ENCODE peak calls at places on chromosomes 3 and 15, in seven cellular contexts. One of them, this sample, is unnamed.

GRCh38 chr3:435969-436492 is 239.5 kb downstream of the CHL1 start:
- DNase-seq in H9: no peak
- DNase-seq in heart right ventricle: no peak
- DNase-seq in tibial nerve: no peak
- DNase-seq in heart left ventricle: no peak
- DNase-seq in ovary: no peak
- DNase-seq in A549: no peak
- DNase-seq in this sample: no peak

GRCh38 chr3:72157782-72158638 is 373.1 kb upstream of the PROK2 start:
- DNase-seq in H9: no peak
- DNase-seq in heart right ventricle: no peak
- DNase-seq in tibial nerve: no peak
- DNase-seq in heart left ventricle: no peak
- DNase-seq in ovary: no peak
- DNase-seq in A549: no peak
- DNase-seq in this sample: no peak

GRCh38 chr3:108106031-108106430 is 15.2 kb upstream of the CD47 start:
- DNase-seq in H9: no peak
- DNase-seq in heart right ventricle: no peak
- DNase-seq in tibial nerve: no peak
- DNase-seq in heart left ventricle: no peak
- DNase-seq in ovary: no peak
- DNase-seq in A549: no peak
- DNase-seq in this sample: no peak

GRCh38 chr3:171825222-171825828 is 15.0 kb upstream of the PLD1 start:
- DNase-seq in H9: no peak
- DNase-seq in heart right ventricle: no peak
- DNase-seq in tibial nerve: no peak
- DNase-seq in heart left ventricle: no peak
- DNase-seq in ovary: no peak
- DNase-seq in A549: peak; percentile 60
- DNase-seq in this sample: no peak

GRCh38 chr3:52431459-52432223 is 13.3 kb downstream of the SEMA3G start:
- DNase-seq in H9: no peak
- DNase-seq in heart right ventricle: no peak
- DNase-seq in tibial nerve: no peak
- DNase-seq in heart left ventricle: no peak
- DNase-seq in ovary: no peak
- DNase-seq in A549: no peak
- DNase-seq in this sample: no peak

GRCh38 chr3:61035573-61035972 is 215.7 kb downstream of the FHIT start:
- DNase-seq in H9: no peak
- DNase-seq in heart right ventricle: no peak
- DNase-seq in tibial nerve: no peak
- DNase-seq in heart left ventricle: no peak
- DNase-seq in ovary: no peak
- DNase-seq in A549: no peak
- DNase-seq in this sample: no peak

GRCh38 chr15:70480196-70480856 is 283.0 kb downstream of the UACA start:
- DNase-seq in H9: no peak
- DNase-seq in heart right ventricle: no peak
- DNase-seq in tibial nerve: no peak
- DNase-seq in heart left ventricle: no peak
- DNase-seq in ovary: no peak
- DNase-seq in A549: no peak
- DNase-seq in this sample: no peak

GRCh38 chr3:8571256-8571655 is 69.6 kb downstream of the LMCD1 start:
- DNase-seq in H9: no peak
- DNase-seq in heart right ventricle: no peak
- DNase-seq in tibial nerve: no peak
- DNase-seq in heart left ventricle: no peak
- DNase-seq in ovary: no peak
- DNase-seq in A549: no peak
- DNase-seq in this sample: no peak

GRCh38 chr3:175046666-175047065 is 187.5 kb downstream of the NAALADL2 start:
- DNase-seq in H9: no peak
- DNase-seq in heart right ventricle: no peak
- DNase-seq in tibial nerve: no peak
- DNase-seq in heart left ventricle: no peak
- DNase-seq in ovary: no peak
- DNase-seq in A549: no peak
- DNase-seq in this sample: no peak

DNA sequence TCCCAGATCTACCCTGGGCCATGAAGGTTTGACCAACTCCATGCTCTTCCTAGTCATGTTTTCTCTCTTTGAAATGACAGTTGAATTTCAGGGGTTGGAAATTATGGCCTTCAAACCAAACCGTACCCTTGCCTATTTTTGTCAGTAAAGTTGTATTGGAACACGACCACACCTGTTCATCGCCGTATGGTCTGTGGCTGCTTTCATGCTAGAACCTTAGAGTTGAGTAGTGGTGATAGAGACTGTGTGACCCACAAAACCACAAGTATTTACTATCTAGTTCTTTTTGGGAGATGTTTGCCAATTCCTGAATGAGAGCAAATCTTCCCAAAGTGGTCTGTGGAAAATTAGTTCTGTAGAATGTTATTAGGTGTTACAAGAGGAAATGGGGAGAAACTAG is 24.0 kb upstream of the STARD5 start:
- DNase-seq in H9: no peak
- DNase-seq in heart right ventricle: no peak
- DNase-seq in tibial nerve: no peak
- DNase-seq in heart left ventricle: no peak
- DNase-seq in ovary: no peak
- DNase-seq in A549: no peak
- DNase-seq in this sample: no peak
- H3K27ac ChIP-seq in H9: no peak overlapping the region
- H3K27ac ChIP-seq in heart right ventricle: no peak overlapping the region
- H3K27ac ChIP-seq in tibial nerve: no peak overlapping the region
- H3K27ac ChIP-seq in heart left ventricle: no peak overlapping the region
- H3K27ac ChIP-seq in ovary: no peak overlapping the region
- H3K27ac ChIP-seq in A549: no peak overlapping the region
- H3K27ac ChIP-seq in this sample: no peak overlapping the region

GRCh38 chr3:189393598-189393997 is 221.8 kb downstream of the TPRG1 start:
- DNase-seq in H9: no peak
- DNase-seq in heart right ventricle: no peak
- DNase-seq in tibial nerve: no peak
- DNase-seq in heart left ventricle: no peak
- DNase-seq in ovary: no peak
- DNase-seq in A549: peak; percentile 70
- DNase-seq in this sample: no peak
- H3K4me1 ChIP-seq in H9: no peaks in the 10 kb centered on the region
- H3K4me1 ChIP-seq in heart right ventricle: no peaks in the 10 kb centered on the region
- H3K4me1 ChIP-seq in tibial nerve: no peaks in the 10 kb centered on the region
- H3K4me1 ChIP-seq in heart left ventricle: no peaks in the 10 kb centered on the region
- H3K4me1 ChIP-seq in ovary: no peaks in the 10 kb centered on the region
- H3K4me1 ChIP-seq in A549: peaks cover 24% of the 10 kb centered on the region
- H3K4me1 ChIP-seq in this sample: no peaks in the 10 kb centered on the region

GRCh38 chr3:40477671-40478070 is 749 bp downstream of the ZNF619 start:
- DNase-seq in H9: no peak
- DNase-seq in heart right ventricle: no peak
- DNase-seq in tibial nerve: no peak
- DNase-seq in heart left ventricle: no peak
- DNase-seq in ovary: no peak
- DNase-seq in A549: no peak
- DNase-seq in this sample: no peak

GRCh38 chr3:40476478-40477470 is at the start of gene ZNF619:
- DNase-seq in H9: peak; percentile 66
- DNase-seq in heart right ventricle: peak; percentile 82
- DNase-seq in tibial nerve: peak; percentile 49
- DNase-seq in heart left ventricle: peak; percentile 84
- DNase-seq in ovary: peak; percentile 74
- DNase-seq in A549: peak; percentile 68
- DNase-seq in this sample: peak; percentile 82
- TF ChIP-seq CTCF in H9: no peak
- TF ChIP-seq CTCF in heart right ventricle: no peak
- TF ChIP-seq CTCF in tibial nerve: no peak
- TF ChIP-seq CTCF in heart left ventricle: no peak
- TF ChIP-seq CTCF in ovary: no peak
- TF ChIP-seq CTCF in A549: no peak
- TF ChIP-seq CTCF in this sample: no peak

DNA sequence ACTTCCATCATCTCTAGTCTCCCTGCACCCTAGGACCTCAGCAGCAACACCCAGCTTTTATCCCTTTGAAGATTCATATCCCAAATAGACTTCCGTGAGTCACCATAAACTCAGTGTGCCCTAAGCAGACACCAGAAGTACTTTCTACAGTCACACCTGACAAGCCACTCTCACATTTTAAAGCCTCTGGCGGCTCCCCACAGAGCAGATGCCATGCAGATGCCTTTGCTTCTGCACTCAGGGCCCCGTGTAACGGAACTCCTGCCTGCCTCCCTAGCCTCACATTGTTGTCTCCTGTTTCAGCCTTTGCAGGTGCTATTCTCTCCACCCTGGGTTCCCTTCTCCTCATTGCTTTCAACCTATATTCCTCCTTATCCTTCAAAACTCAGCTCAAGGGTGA is 155.5 kb upstream of the SLC24A5 start:
- DNase-seq in H9: peak; percentile 36
- DNase-seq in heart right ventricle: no peak
- DNase-seq in tibial nerve: no peak
- DNase-seq in heart left ventricle: no peak
- DNase-seq in ovary: no peak
- DNase-seq in A549: no peak
- DNase-seq in this sample: no peak
- H3K27ac ChIP-seq in H9: no peak overlapping the region
- H3K27ac ChIP-seq in heart right ventricle: no peak overlapping the region
- H3K27ac ChIP-seq in tibial nerve: no peak overlapping the region
- H3K27ac ChIP-seq in heart left ventricle: no peak overlapping the region
- H3K27ac ChIP-seq in ovary: no peak overlapping the region
- H3K27ac ChIP-seq in A549: no peak overlapping the region
- H3K27ac ChIP-seq in this sample: no peak overlapping the region

This sample was measured in left lung.